ENCODE peak calls at places on chromosomes 7 and 10, in four cellular contexts. A is H1, Z is A549, R is HepG2. M is an unnamed sample.

GRCh38 chr7:71636329-71636728 is 504.4 kb downstream of the GALNT17 start:
- DNase-seq in A (no peak), Z (no peak), R (no peak), M (no peak)

GRCh38 chr10:85971494-85971893 is 395.1 kb downstream of the GRID1 start:
- DNase-seq in A (no peak), Z (no peak), R (no peak), M (no peak)

GRCh38 chr10:113187066-113187777 is 237.2 kb downstream of the TCF7L2 start:
- DNase-seq in A (no peak), Z (no peak), R (peak; percentile 26), M (no peak)

GRCh38 chr7:45573636-45574470 is at the start of gene ADCY1:
- DNase-seq in A (peak; percentile 75), Z (peak; percentile 66), R (no peak), M (peak; percentile 83)

GRCh38 chr10:102038410-102038809 is 17.6 kb downstream of the ARMH3 start:
- DNase-seq in A (no peak), Z (no peak), R (no peak), M (no peak)

GRCh38 chr10:62083413-62083794 is 181.9 kb downstream of the ARID5B start:
- DNase-seq in A (no peak), Z (no peak), R (no peak), M (peak; percentile 15)

GRCh38 chr7:47170516-47170915 is 411.4 kb downstream of the TNS3 start:
- DNase-seq in A (no peak), Z (no peak), R (no peak), M (no peak)

GRCh38 chr7:55065511-55066229 is 46.9 kb downstream of the EGFR start:
- DNase-seq in A (no peak), Z (peak; percentile 67), R (peak; percentile 82), M (no peak)

GRCh38 chr7:140059288-140060242 is 3.2 kb downstream of the PARP12 start:
- DNase-seq in A (peak; percentile 27), Z (peak; percentile 60), R (peak; percentile 20), M (peak; percentile 34)

GRCh38 chr7:135147899-135148721 is at the start of gene TMEM140:
- DNase-seq in A (no peak), Z (no peak), R (peak; percentile 94), M (no peak)

GRCh38 chr10:33795529-33795928 is 461.1 kb upstream of the NRP1 start:
- DNase-seq in A (no peak), Z (no peak), R (no peak), M (no peak)

GRCh38 chr7:73521636-73522080 is 435 bp downstream of the BAZ1B start:
- DNase-seq in A (peak; percentile 75), Z (peak; percentile 64), R (peak; percentile 13), M (peak; percentile 93)

GRCh38 chr7:98626393-98627061 is 9.4 kb downstream of the NPTX2 start:
- DNase-seq in A (no peak), Z (no peak), R (no peak), M (no peak)

GRCh38 chr7:117871778-117872538 is 1.3 kb downstream of the CTTNBP2 start:
- DNase-seq in A (peak; percentile 68), Z (no peak), R (no peak), M (no peak)

GRCh38 chr10:89431977-89432376 is 17.6 kb downstream of the IFIT5 start:
- DNase-seq in A (no peak), Z (no peak), R (peak; percentile 10), M (no peak)

GRCh38 chr10:34862892-34863291 is 47.8 kb upstream of the PARD3 start:
- DNase-seq in A (no peak), Z (no peak), R (no peak), M (no peak)

GRCh38 chr10:34587002-34587740 is 227.9 kb downstream of the PARD3 start:
- DNase-seq in A (no peak), Z (no peak), R (no peak), M (no peak)

GRCh38 chr10:119346063-119346835 is 138.9 kb downstream of the GRK5 start:
- DNase-seq in A (no peak), Z (no peak), R (no peak), M (no peak)

GRCh38 chr10:18875480-18875879 is 173.1 kb upstream of the MALRD1 start:
- DNase-seq in A (no peak), Z (no peak), R (no peak), M (no peak)

GRCh38 chr7:121003986-121004685 is 15.6 kb downstream of the CPED1 start:
- DNase-seq in A (no peak), Z (no peak), R (no peak), M (no peak)

GRCh38 chr7:98902523-98902922 is 24.2 kb downstream of the TRRAP start:
- DNase-seq in A (no peak), Z (no peak), R (no peak), M (no peak)

GRCh38 chr7:142298009-142298408 is 40.2 kb upstream of the PRSS58 start:
- DNase-seq in A (no peak), Z (peak; percentile 15), R (peak; percentile 9), M (peak; percentile 33)

GRCh38 chr10:132841254-132841975 is 55.5 kb upstream of the NKX6-2 start:
- DNase-seq in A (no peak), Z (no peak), R (no peak), M (no peak)

GRCh38 chr10:83990126-83990525 is 149.2 kb upstream of the GHITM start:
- DNase-seq in A (no peak), Z (no peak), R (no peak), M (no peak)

GRCh38 chr7:42902361-42902760 is 9.5 kb downstream of the C7orf25 start:
- DNase-seq in A (no peak), Z (no peak), R (no peak), M (no peak)

GRCh38 chr7:42906181-42906580 is 5.7 kb downstream of the C7orf25 start:
- DNase-seq in A (no peak), Z (no peak), R (no peak), M (no peak)

GRCh38 chr7:42910306-42910705 is 1.6 kb downstream of the C7orf25 start:
- DNase-seq in A (no peak), Z (no peak), R (no peak), M (no peak)

GRCh38 chr7:42911482-42912447 is at the start of gene C7orf25:
- DNase-seq in A (peak; percentile 98), Z (peak; percentile 84), R (peak; percentile 90), M (peak; percentile 96)

DNA sequence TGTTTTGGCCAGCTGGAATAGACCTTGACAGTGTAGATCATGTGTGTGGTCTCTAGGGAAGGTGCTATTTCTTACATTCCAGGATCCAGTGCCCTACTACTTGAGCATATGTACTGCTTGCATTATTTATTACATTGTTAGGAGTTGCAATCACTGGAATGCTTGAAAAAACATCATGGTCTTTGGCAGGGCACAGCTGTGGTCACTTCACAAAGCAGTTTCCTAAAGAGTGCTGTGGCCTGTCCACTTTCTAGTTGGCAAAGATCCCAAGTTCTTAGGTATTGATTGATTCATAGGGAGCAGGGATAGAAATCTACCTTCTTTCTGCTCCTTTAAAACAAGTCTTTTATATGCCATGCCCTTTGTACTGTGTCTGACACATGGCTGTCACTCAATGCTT is 4.6 kb downstream of the C7orf25 start:
- DNase-seq in A (no peak), Z (no peak), R (no peak), M (no peak)
- TF ChIP-seq PHF8 in A (no peak), Z (no peak), R (no peak), M (no peak)

DNA sequence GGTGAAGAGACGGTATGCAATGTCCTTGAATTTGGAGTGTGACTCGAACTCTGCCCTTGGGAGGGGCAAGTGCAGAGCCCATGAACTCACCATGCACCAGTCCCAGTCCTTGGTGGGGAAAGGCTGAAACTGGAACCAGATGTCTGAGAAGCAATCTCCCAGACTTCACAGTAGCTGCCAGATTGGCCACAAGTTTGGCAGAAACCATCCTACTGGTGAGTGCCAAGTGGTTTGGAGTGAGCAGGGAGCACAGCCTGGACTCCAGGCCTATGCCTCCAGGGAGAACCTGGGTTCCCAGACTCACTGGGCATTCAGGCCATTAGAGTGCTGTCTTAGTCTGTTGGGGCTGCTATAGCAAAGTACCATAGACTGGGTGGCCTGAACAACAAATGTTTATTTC is 99.6 kb upstream of the LYZL1 start:
- DNase-seq in A (no peak), Z (no peak), R (no peak), M (no peak)
- TF ChIP-seq PHF8 in A (no peak), Z (no peak), R (no peak), M (no peak)

DNA sequence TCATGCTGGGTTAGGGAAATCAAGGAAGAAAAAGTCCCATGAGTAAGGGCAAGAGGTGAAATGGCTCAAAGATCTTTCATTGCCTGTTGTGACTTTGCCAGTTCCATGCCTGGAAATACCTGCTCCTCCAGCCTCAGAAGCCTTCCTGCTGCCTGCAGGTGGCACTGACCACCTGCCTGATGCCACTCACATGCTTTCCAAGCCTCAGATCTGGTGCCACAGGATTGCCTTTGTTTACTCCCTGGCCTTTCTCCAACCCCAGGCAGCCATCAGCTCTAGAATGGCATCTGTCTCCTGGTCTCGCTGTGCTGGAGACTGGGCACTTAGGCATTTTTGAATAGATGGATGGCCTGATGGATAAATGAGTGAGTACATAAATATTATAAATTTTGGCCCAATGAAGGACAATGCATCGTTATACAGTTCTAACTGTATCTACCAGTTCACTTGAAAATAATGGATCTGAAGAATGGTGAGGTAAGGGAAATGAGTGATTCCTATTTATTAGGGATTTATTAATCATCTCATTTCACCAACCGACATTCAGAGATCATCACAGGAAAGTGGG is 657.2 kb downstream of the INHBA start:
- DNase-seq in A (peak; percentile 31), Z (no peak), R (peak; percentile 3), M (no peak)
- TF ChIP-seq PHF8 in A (no peak), Z (no peak), R (no peak), M (no peak)

DNA sequence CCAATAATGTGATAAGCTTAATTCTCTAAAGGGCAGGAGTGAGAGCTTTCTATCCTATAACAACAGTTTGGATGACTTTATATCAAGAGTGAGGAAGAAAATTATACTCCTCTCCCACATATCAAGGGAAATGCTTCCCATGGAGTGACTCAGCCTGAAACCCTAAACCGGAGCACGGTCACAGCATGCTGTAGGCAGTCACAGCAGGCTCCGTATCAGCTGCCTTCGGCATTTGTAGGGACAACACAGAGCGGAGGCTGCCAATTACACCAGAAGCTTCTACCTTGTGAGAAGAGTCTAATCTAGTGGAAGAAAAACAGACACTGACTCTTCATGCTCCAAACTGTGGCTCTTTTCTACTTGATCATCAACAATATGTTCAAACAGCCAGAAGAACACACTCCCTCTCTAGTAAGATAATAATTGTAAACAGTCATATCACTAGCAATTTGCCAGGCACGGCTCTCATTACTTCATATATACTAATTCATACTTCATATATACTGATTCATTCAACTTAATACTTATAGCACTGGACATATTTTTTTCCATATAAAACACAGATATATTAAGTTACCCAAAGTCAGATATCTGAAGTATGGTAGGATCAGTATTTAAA is 65.9 kb downstream of the DGKB start:
- DNase-seq in A (peak; percentile 53), Z (no peak), R (no peak), M (no peak)
- TF ChIP-seq PHF8 in A (no peak), Z (no peak), R (no peak), M (no peak)

GRCh38 chr10:50422259-50422658 is 170.9 kb upstream of the ASAH2 start:
- DNase-seq in A (no peak), Z (no peak), R (no peak), M (no peak)

GRCh38 chr10:50419091-50419490 is 167.8 kb upstream of the ASAH2 start:
- DNase-seq in A (no peak), Z (no peak), R (no peak), M (no peak)

GRCh38 chr10:50419756-50420155 is 168.4 kb upstream of the ASAH2 start:
- DNase-seq in A (no peak), Z (no peak), R (no peak), M (no peak)

GRCh38 chr10:50420166-50420565 is 168.8 kb upstream of the ASAH2 start:
- DNase-seq in A (no peak), Z (no peak), R (no peak), M (no peak)

GRCh38 chr10:50421026-50421719 is 169.9 kb upstream of the ASAH2 start:
- DNase-seq in A (peak; percentile 58), Z (peak; percentile 47), R (peak; percentile 55), M (peak; percentile 48)
- TF ChIP-seq PHF8 in A (no peak), Z (no peak), R (no peak), M (no peak)